ENCODE peak calls at places on chromosomes 5 and 9, in nine cellular contexts. O is NCI-H1092 treated with DMSO at 0.1 percent for 48 hours; C is CD4-positive, alpha-beta memory T cell; N is KG1; W is frontal cortex; M is activated CD8-positive, alpha-beta memory T cell treated with anti-CD3 and anti-CD28 coated beads, Interleukin-2, amount 50 U/mL, for 4 hours; K is epithelial cell of esophagus; T is HT-29; A is lower leg skin. L is an unnamed sample.

GRCh38 chr9:126372716-126373115 is 46.1 kb downstream of the MVB12B start:
- DNase-seq in K (no peak), O (no peak), A (no peak), W (no peak), N (no peak), M (no peak), C (no peak), T (no peak), L (no peak)

GRCh38 chr5:143110591-143110990 is 292.9 kb downstream of the NR3C1 start:
- DNase-seq in A (no peak), N (no peak), C (no peak), M (no peak), T (no peak), K (peak), W (no peak), O (no peak), L (no peak)

GRCh38 chr5:121851643-121852574 is at the start of gene FTMT:
- DNase-seq in W (no peak), T (no peak), K (no peak), A (no peak), N (no peak), C (no peak), O (no peak), M (no peak), L (no peak)

GRCh38 chr9:122367779-122368460 is 2.9 kb upstream of the PTGS1 start:
- DNase-seq in M (no peak), O (no peak), N (no peak), A (no peak), K (peak), C (no peak), T (no peak), W (no peak), L (no peak)

GRCh38 chr5:142650881-142651280 is 35.0 kb downstream of the FGF1 start:
- DNase-seq in T (no peak), C (no peak), A (no peak), K (no peak), N (no peak), M (no peak), O (no peak), W (no peak), L (no peak)

GRCh38 chr5:38563624-38564023 is 7.2 kb upstream of the LIFR start:
- DNase-seq in C (no peak), A (no peak), M (no peak), O (no peak), W (no peak), T (no peak), K (no peak), N (no peak), L (no peak)

GRCh38 chr5:118561971-118562370 is 426.4 kb downstream of the DTWD2 start:
- DNase-seq in T (no peak), O (no peak), C (no peak), A (no peak), N (no peak), K (no peak), M (no peak), W (no peak), L (no peak)

GRCh38 chr5:79685621-79686020 is 4.0 kb upstream of the CMYA5 start:
- DNase-seq in M (no peak), T (no peak), K (peak), O (no peak), A (no peak), N (no peak), C (no peak), W (no peak), L (no peak)

GRCh38 chr5:39231705-39232525 is 12.6 kb upstream of the FYB1 start:
- DNase-seq in W (no peak), A (no peak), K (peak), C (no peak), T (peak), O (no peak), M (no peak), N (no peak), L (no peak)

GRCh38 chr9:92146610-92147009 is 31.4 kb upstream of the SPTLC1 start:
- DNase-seq in W (no peak), C (no peak), O (no peak), T (no peak), K (no peak), M (no peak), N (no peak), A (no peak), L (no peak)